ENCODE peak calls at places on chromosomes 12 and 14, in nine cellular contexts. One of them, this sample, is unnamed.
A peak's percentile ranks its signal among the peaks of the same experiment; 100 is the strongest.

GRCh38 chr14:98926151-98926550 is 345.8 kb downstream of the BCL11B start:
- DNase-seq in WTC11: no peak
- DNase-seq in LoVo: no peak
- DNase-seq in myocyte: no peak
- DNase-seq in HuH-7.5: no peak
- DNase-seq in KG1: no peak
- DNase-seq in stomach: no peak
- DNase-seq in AG08395: no peak
- DNase-seq in chondrocyte: no peak
- DNase-seq in this sample: no peak

GRCh38 chr14:93332853-93333630 is at the start of gene BTBD7:
- DNase-seq in WTC11: peak; percentile 91
- DNase-seq in LoVo: peak; percentile 96
- DNase-seq in myocyte: peak; percentile 97
- DNase-seq in HuH-7.5: peak; percentile 92
- DNase-seq in KG1: peak; percentile 97
- DNase-seq in stomach: peak; percentile 96
- DNase-seq in AG08395: peak; percentile 99
- DNase-seq in chondrocyte: peak; percentile 98
- DNase-seq in this sample: peak; percentile 96

GRCh38 chr14:89451229-89451628 is 34.2 kb upstream of the FOXN3 start:
- DNase-seq in WTC11: no peak
- DNase-seq in LoVo: no peak
- DNase-seq in myocyte: no peak
- DNase-seq in HuH-7.5: no peak
- DNase-seq in KG1: no peak
- DNase-seq in stomach: no peak
- DNase-seq in AG08395: no peak
- DNase-seq in chondrocyte: peak; percentile 7
- DNase-seq in this sample: no peak

GRCh38 chr14:105313381-105314286 is 914 bp upstream of the PACS2 start:
- DNase-seq in WTC11: peak; percentile 47
- DNase-seq in LoVo: no peak
- DNase-seq in myocyte: no peak
- DNase-seq in HuH-7.5: peak; percentile 58
- DNase-seq in KG1: peak; percentile 37
- DNase-seq in stomach: peak; percentile 43
- DNase-seq in AG08395: peak; percentile 25
- DNase-seq in chondrocyte: no peak
- DNase-seq in this sample: no peak

GRCh38 chr14:83826838-83827237 is 1703.1 kb upstream of the FLRT2 start:
- DNase-seq in WTC11: no peak
- DNase-seq in LoVo: no peak
- DNase-seq in myocyte: peak; percentile 56
- DNase-seq in HuH-7.5: no peak
- DNase-seq in KG1: no peak
- DNase-seq in stomach: no peak
- DNase-seq in AG08395: peak; percentile 4
- DNase-seq in chondrocyte: no peak
- DNase-seq in this sample: no peak

GRCh38 chr12:110741371-110741770 is 1.3 kb downstream of the PPP1CC start:
- DNase-seq in WTC11: no peak
- DNase-seq in LoVo: no peak
- DNase-seq in myocyte: peak; percentile 9
- DNase-seq in HuH-7.5: no peak
- DNase-seq in KG1: peak; percentile 17
- DNase-seq in stomach: no peak
- DNase-seq in AG08395: no peak
- DNase-seq in chondrocyte: no peak
- DNase-seq in this sample: no peak

GRCh38 chr12:43318002-43318401 is 234.0 kb downstream of the ADAMTS20 start:
- DNase-seq in WTC11: no peak
- DNase-seq in LoVo: no peak
- DNase-seq in myocyte: no peak
- DNase-seq in HuH-7.5: no peak
- DNase-seq in KG1: no peak
- DNase-seq in stomach: no peak
- DNase-seq in AG08395: no peak
- DNase-seq in chondrocyte: no peak
- DNase-seq in this sample: no peak

GRCh38 chr14:98022541-98023520 is 1225.6 kb downstream of the VRK1 start:
- DNase-seq in WTC11: peak; percentile 10
- DNase-seq in LoVo: no peak
- DNase-seq in myocyte: no peak
- DNase-seq in HuH-7.5: no peak
- DNase-seq in KG1: no peak
- DNase-seq in stomach: no peak
- DNase-seq in AG08395: no peak
- DNase-seq in chondrocyte: no peak
- DNase-seq in this sample: no peak

GRCh38 chr14:52146504-52146903 is 77.6 kb upstream of the NID2 start:
- DNase-seq in WTC11: no peak
- DNase-seq in LoVo: no peak
- DNase-seq in myocyte: no peak
- DNase-seq in HuH-7.5: no peak
- DNase-seq in KG1: no peak
- DNase-seq in stomach: no peak
- DNase-seq in AG08395: no peak
- DNase-seq in chondrocyte: no peak
- DNase-seq in this sample: no peak

GRCh38 chr12:108638141-108638823 is 4.6 kb upstream of the SELPLG start:
- DNase-seq in WTC11: peak; percentile 55
- DNase-seq in LoVo: no peak
- DNase-seq in myocyte: no peak
- DNase-seq in HuH-7.5: no peak
- DNase-seq in KG1: no peak
- DNase-seq in stomach: peak; percentile 22
- DNase-seq in AG08395: no peak
- DNase-seq in chondrocyte: no peak
- DNase-seq in this sample: no peak

GRCh38 chr12:53223391-53224267 is 8.4 kb downstream of the RARG start:
- DNase-seq in WTC11: no peak
- DNase-seq in LoVo: no peak
- DNase-seq in myocyte: no peak
- DNase-seq in HuH-7.5: no peak
- DNase-seq in KG1: no peak
- DNase-seq in stomach: no peak
- DNase-seq in AG08395: peak; percentile 46
- DNase-seq in chondrocyte: no peak
- DNase-seq in this sample: no peak

GRCh38 chr14:60003991-60004390 is 84.0 kb downstream of the LRRC9 start:
- DNase-seq in WTC11: no peak
- DNase-seq in LoVo: no peak
- DNase-seq in myocyte: no peak
- DNase-seq in HuH-7.5: peak; percentile 25
- DNase-seq in KG1: no peak
- DNase-seq in stomach: no peak
- DNase-seq in AG08395: no peak
- DNase-seq in chondrocyte: no peak
- DNase-seq in this sample: no peak

GRCh38 chr12:3135522-3136461 is 58.6 kb downstream of the TSPAN9 start:
- DNase-seq in WTC11: peak; percentile 64
- DNase-seq in LoVo: peak; percentile 68
- DNase-seq in myocyte: peak; percentile 88
- DNase-seq in HuH-7.5: peak; percentile 94
- DNase-seq in KG1: peak; percentile 10
- DNase-seq in stomach: no peak
- DNase-seq in AG08395: peak; percentile 88
- DNase-seq in chondrocyte: peak; percentile 48
- DNase-seq in this sample: peak; percentile 65

GRCh38 chr12:71216725-71217579 is 59.2 kb upstream of the TSPAN8 start:
- DNase-seq in WTC11: peak; percentile 21
- DNase-seq in LoVo: peak; percentile 99
- DNase-seq in myocyte: peak; percentile 49
- DNase-seq in HuH-7.5: no peak
- DNase-seq in KG1: peak; percentile 10
- DNase-seq in stomach: peak; percentile 38
- DNase-seq in AG08395: peak; percentile 17
- DNase-seq in chondrocyte: no peak
- DNase-seq in this sample: peak; percentile 40

GRCh38 chr14:92340938-92341337 is 18.0 kb downstream of the SLC24A4 start:
- DNase-seq in WTC11: no peak
- DNase-seq in LoVo: no peak
- DNase-seq in myocyte: no peak
- DNase-seq in HuH-7.5: no peak
- DNase-seq in KG1: no peak
- DNase-seq in stomach: no peak
- DNase-seq in AG08395: no peak
- DNase-seq in chondrocyte: no peak
- DNase-seq in this sample: no peak

GRCh38 chr12:74449872-74450271 is 87.8 kb upstream of the ATXN7L3B start:
- DNase-seq in WTC11: no peak
- DNase-seq in LoVo: no peak
- DNase-seq in myocyte: peak; percentile 33
- DNase-seq in HuH-7.5: no peak
- DNase-seq in KG1: no peak
- DNase-seq in stomach: no peak
- DNase-seq in AG08395: peak; percentile 27
- DNase-seq in chondrocyte: no peak
- DNase-seq in this sample: no peak

GRCh38 chr14:77212933-77213656 is 31.5 kb downstream of the TMEM63C start:
- DNase-seq in WTC11: peak; percentile 87
- DNase-seq in LoVo: peak; percentile 64
- DNase-seq in myocyte: peak; percentile 24
- DNase-seq in HuH-7.5: peak; percentile 69
- DNase-seq in KG1: no peak
- DNase-seq in stomach: peak; percentile 51
- DNase-seq in AG08395: peak; percentile 31
- DNase-seq in chondrocyte: no peak
- DNase-seq in this sample: peak; percentile 60

GRCh38 chr14:91511014-91511466 is 930 bp upstream of the PPP4R3A start:
- DNase-seq in WTC11: no peak
- DNase-seq in LoVo: no peak
- DNase-seq in myocyte: no peak
- DNase-seq in HuH-7.5: peak; percentile 16
- DNase-seq in KG1: peak; percentile 49
- DNase-seq in stomach: no peak
- DNase-seq in AG08395: no peak
- DNase-seq in chondrocyte: no peak
- DNase-seq in this sample: no peak

GRCh38 chr12:6084261-6084968 is 40.1 kb downstream of the VWF start:
- DNase-seq in WTC11: no peak
- DNase-seq in LoVo: peak; percentile 84
- DNase-seq in myocyte: peak; percentile 70
- DNase-seq in HuH-7.5: no peak
- DNase-seq in KG1: no peak
- DNase-seq in stomach: no peak
- DNase-seq in AG08395: peak; percentile 59
- DNase-seq in chondrocyte: peak; percentile 67
- DNase-seq in this sample: no peak

GRCh38 chr12:76866726-76867125 is 12.1 kb downstream of the CSRP2 start:
- DNase-seq in WTC11: no peak
- DNase-seq in LoVo: no peak
- DNase-seq in myocyte: peak; percentile 94
- DNase-seq in HuH-7.5: no peak
- DNase-seq in KG1: no peak
- DNase-seq in stomach: no peak
- DNase-seq in AG08395: peak; percentile 73
- DNase-seq in chondrocyte: no peak
- DNase-seq in this sample: no peak

GRCh38 chr14:93011650-93012317 is 88.8 kb downstream of the CHGA start:
- DNase-seq in WTC11: no peak
- DNase-seq in LoVo: no peak
- DNase-seq in myocyte: no peak
- DNase-seq in HuH-7.5: no peak
- DNase-seq in KG1: no peak
- DNase-seq in stomach: no peak
- DNase-seq in AG08395: no peak
- DNase-seq in chondrocyte: no peak
- DNase-seq in this sample: peak; percentile 60

GRCh38 chr12:59620326-59620725 is 24.5 kb downstream of the SLC16A7 start:
- DNase-seq in WTC11: no peak
- DNase-seq in LoVo: no peak
- DNase-seq in myocyte: no peak
- DNase-seq in HuH-7.5: no peak
- DNase-seq in KG1: no peak
- DNase-seq in stomach: no peak
- DNase-seq in AG08395: no peak
- DNase-seq in chondrocyte: no peak
- DNase-seq in this sample: no peak

GRCh38 chr14:59265808-59266207 is 77.3 kb downstream of the DAAM1 start:
- DNase-seq in WTC11: no peak
- DNase-seq in LoVo: no peak
- DNase-seq in myocyte: no peak
- DNase-seq in HuH-7.5: no peak
- DNase-seq in KG1: no peak
- DNase-seq in stomach: no peak
- DNase-seq in AG08395: no peak
- DNase-seq in chondrocyte: no peak
- DNase-seq in this sample: no peak

GRCh38 chr12:16955083-16955657 is 349.2 kb upstream of the LMO3 start:
- DNase-seq in WTC11: no peak
- DNase-seq in LoVo: no peak
- DNase-seq in myocyte: no peak
- DNase-seq in HuH-7.5: no peak
- DNase-seq in KG1: no peak
- DNase-seq in stomach: no peak
- DNase-seq in AG08395: no peak
- DNase-seq in chondrocyte: no peak
- DNase-seq in this sample: no peak